ENCODE peak calls at places on chromosomes 6 and 20, in five cellular contexts. P is left ventricle myocardium inferior, Z is right cardiac atrium, V is tibial nerve, H is Peyer's patch. B is an unnamed sample.

GRCh38 chr20:9503530-9504251 is 10.7 kb upstream of the LAMP5 start:
- DNase-seq in V (peak; percentile 13), H (no peak), Z (no peak), P (no peak), B (no peak)

GRCh38 chr6:136989591-136990578 is 54.9 kb downstream of the IL20RA start:
- DNase-seq in H (no peak), Z (peak; percentile 69), V (no peak), P (peak; percentile 48), B (no peak)

GRCh38 chr6:120711255-120711654 is 623.0 kb downstream of the TBC1D32 start:
- DNase-seq in P (no peak), H (no peak), V (no peak), Z (no peak), B (no peak)

GRCh38 chr6:12844284-12845223 is 128.0 kb downstream of the PHACTR1 start:
- DNase-seq in H (no peak), V (no peak), P (no peak), Z (no peak), B (no peak)

GRCh38 chr20:63216849-63217471 is 1.0 kb upstream of the YTHDF1 start:
- DNase-seq in P (no peak), H (no peak), V (no peak), Z (no peak), B (no peak)

GRCh38 chr20:15700147-15700765 is 873.0 kb downstream of the KIF16B start:
- DNase-seq in V (no peak), H (no peak), Z (no peak), P (no peak), B (no peak)

GRCh38 chr20:64102647-64103354 is 4.6 kb downstream of the NPBWR2 start:
- DNase-seq in P (peak; percentile 16), Z (peak; percentile 74), H (no peak), V (no peak), B (no peak)

GRCh38 chr6:101597711-101598110 is 204.2 kb downstream of the GRIK2 start:
- DNase-seq in H (no peak), V (no peak), P (no peak), Z (peak; percentile 9), B (no peak)

GRCh38 chr6:93581371-93581770 is 162.0 kb upstream of the EPHA7 start:
- DNase-seq in H (no peak), Z (no peak), V (no peak), P (no peak), B (no peak)

GRCh38 chr20:36825374-36826104 is 50.4 kb upstream of the TLDC2 start:
- DNase-seq in Z (peak; percentile 32), P (no peak), V (no peak), H (no peak), B (no peak)

GRCh38 chr6:139942333-139942732 is 567.9 kb upstream of the CITED2 start:
- DNase-seq in H (no peak), V (no peak), Z (peak; percentile 43), P (no peak), B (no peak)

GRCh38 chr20:14336667-14337066 is 745 bp downstream of the FLRT3 start:
- DNase-seq in H (no peak), V (no peak), Z (no peak), P (no peak), B (no peak)

GRCh38 chr6:36980129-36980528 is 5.9 kb downstream of the MTCH1 start:
- DNase-seq in Z (no peak), H (no peak), V (no peak), P (no peak), B (no peak)

GRCh38 chr6:158033751-158034702 is 52.4 kb downstream of the SYNJ2 start:
- DNase-seq in Z (no peak), H (peak; percentile 77), V (no peak), P (peak; percentile 8), B (no peak)

GRCh38 chr6:42269553-42269952 is 51.9 kb upstream of the MRPS10 start:
- DNase-seq in V (no peak), H (peak; percentile 86), P (no peak), Z (no peak), B (no peak)

GRCh38 chr6:135163440-135163738 is 17.7 kb upstream of the MYB start:
- DNase-seq in V (no peak), H (no peak), P (no peak), Z (no peak), B (peak; percentile 55)

GRCh38 chr20:44850272-44850671 is 35.2 kb upstream of the YWHAB start:
- DNase-seq in V (no peak), Z (no peak), P (no peak), H (no peak), B (no peak)

GRCh38 chr6:71602385-71602949 is 283.9 kb upstream of the RIMS1 start:
- DNase-seq in P (no peak), H (no peak), Z (no peak), V (no peak), B (no peak)

GRCh38 chr6:13427838-13428527 is 59.4 kb downstream of the GFOD1 start:
- DNase-seq in Z (peak; percentile 67), P (no peak), V (no peak), H (peak; percentile 88), B (peak; percentile 52)

GRCh38 chr20:58599966-58600365 is 51.1 kb upstream of the STX16 start:
- DNase-seq in P (no peak), V (no peak), H (no peak), Z (no peak), B (no peak)

GRCh38 chr20:31663838-31664695 is 26.4 kb downstream of the COX4I2 start:
- DNase-seq in V (no peak), P (no peak), Z (no peak), H (peak; percentile 64), B (no peak)

GRCh38 chr6:79468587-79468986 is 68.6 kb downstream of the LCA5 start:
- DNase-seq in V (no peak), P (no peak), H (no peak), Z (no peak), B (no peak)

GRCh38 chr6:31204751-31205145 is 34.3 kb upstream of the POU5F1 start:
- DNase-seq in Z (no peak), V (no peak), H (peak; percentile 43), P (no peak), B (no peak)
- H3K4me1 ChIP-seq in Z (peaks cover 11% of the 10 kb centered on the region), V (no peaks in the 10 kb centered on the region), H (peaks cover 7% of the 10 kb centered on the region), P (peaks cover 26% of the 10 kb centered on the region), B (peaks cover 21% of the 10 kb centered on the region)

DNA sequence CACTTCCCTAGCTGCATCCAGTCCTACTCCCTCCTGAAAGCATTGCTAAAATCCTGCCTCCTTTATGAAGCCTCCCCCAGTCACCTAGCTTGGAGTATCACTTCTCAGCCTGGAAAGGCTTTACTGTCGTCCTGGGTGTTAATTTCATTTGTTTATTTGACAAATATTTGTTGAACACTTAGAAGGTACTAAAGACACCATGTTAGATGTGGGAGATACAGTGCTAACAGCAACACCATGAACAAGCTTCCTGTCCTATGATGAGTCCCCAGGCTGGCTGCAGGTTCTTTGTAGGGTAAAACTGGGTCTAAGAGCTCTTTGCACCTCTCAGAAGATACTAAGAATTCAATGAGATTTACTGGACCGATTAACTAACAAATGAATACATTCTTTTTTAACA is 109.2 kb upstream of the TMEM170B start:
- DNase-seq in Z (no peak), V (no peak), H (no peak), P (no peak), B (no peak)
- H3K4me1 ChIP-seq in Z (peaks cover 10% of the 10 kb centered on the region), V (no peaks in the 10 kb centered on the region), H (no peaks in the 10 kb centered on the region), P (peaks cover 71% of the 10 kb centered on the region), B (no peaks in the 10 kb centered on the region)

GRCh38 chr20:33784225-33784624 is 26.9 kb upstream of the CHMP4B start:
- DNase-seq in V (no peak), P (no peak), H (no peak), Z (no peak), B (no peak)

GRCh38 chr20:33781945-33782344 is 29.2 kb upstream of the CHMP4B start:
- DNase-seq in P (no peak), V (no peak), Z (no peak), H (no peak), B (no peak)

GRCh38 chr20:33783818-33784217 is 27.3 kb upstream of the CHMP4B start:
- DNase-seq in V (no peak), H (no peak), P (no peak), Z (no peak), B (no peak)

GRCh38 chr20:33783256-33783655 is 27.9 kb upstream of the CHMP4B start:
- DNase-seq in V (no peak), P (no peak), H (no peak), Z (no peak), B (no peak)

DNA sequence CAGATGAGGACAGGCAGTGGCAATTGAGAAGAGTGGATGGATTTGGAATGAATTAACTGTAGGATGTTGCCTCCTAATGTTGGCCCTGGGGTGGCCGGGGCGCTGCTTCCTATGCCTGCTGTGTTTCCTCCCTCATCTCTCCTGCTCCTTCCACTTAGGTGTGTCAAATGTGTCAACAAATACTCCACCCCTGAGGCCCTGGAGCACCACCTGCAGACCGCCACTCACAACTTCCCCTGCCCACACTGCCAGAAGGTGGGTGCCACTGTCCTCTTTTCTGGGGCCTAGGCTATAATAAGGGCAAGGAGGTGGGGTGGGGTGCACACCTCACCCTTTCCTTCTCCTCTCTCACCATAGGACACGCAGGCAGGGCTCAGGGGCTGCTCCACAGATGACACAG is 30.0 kb upstream of the CHMP4B start:
- DNase-seq in Z (no peak), P (no peak), V (no peak), H (no peak), B (no peak)
- H3K4me1 ChIP-seq in Z (no peaks in the 10 kb centered on the region), P (peaks cover under 1% of the 10 kb centered on the region), V (no peaks in the 10 kb centered on the region), H (no peaks in the 10 kb centered on the region), B (no peaks in the 10 kb centered on the region)

GRCh38 chr6:144331610-144332009 is 46.5 kb downstream of the UTRN start:
- DNase-seq in Z (no peak), H (no peak), P (no peak), V (no peak), B (no peak)
- H3K4me1 ChIP-seq in Z (peaks cover 23% of the 10 kb centered on the region), H (no peaks in the 10 kb centered on the region), P (peaks cover 81% of the 10 kb centered on the region), V (no peaks in the 10 kb centered on the region), B (peaks cover 28% of the 10 kb centered on the region)

GRCh38 chr6:148681666-148682065 is 65.2 kb upstream of the UST start:
- DNase-seq in Z (no peak), V (no peak), H (no peak), P (no peak), B (no peak)
- H3K4me1 ChIP-seq in Z (no peaks in the 10 kb centered on the region), V (no peaks in the 10 kb centered on the region), H (no peaks in the 10 kb centered on the region), P (no peaks in the 10 kb centered on the region), B (no peaks in the 10 kb centered on the region)